ENCODE peak calls at places on chromosomes 3 and 15, in six cellular contexts. V, N, X, D, G and U are unnamed samples.

GRCh38 chr3:101720851-101721649 is 3.4 kb upstream of the CEP97 start:
- DNase-seq in V (no peak), N (no peak), X (no peak), D (no peak), G (no peak), U (no peak)

GRCh38 chr15:64751464-64751863 is 23.9 kb downstream of the RBPMS2 start:
- DNase-seq in V (no peak), N (no peak), X (no peak), D (no peak), G (no peak), U (no peak)

GRCh38 chr3:169133178-169134161 is 530.0 kb downstream of the MECOM start:
- DNase-seq in V (no peak), N (no peak), X (no peak), D (no peak), G (no peak), U (no peak)

GRCh38 chr3:141414141-141414689 is 45.9 kb downstream of the ZBTB38 start:
- DNase-seq in V (no peak), N (no peak), X (no peak), D (no peak), G (no peak), U (no peak)

GRCh38 chr3:186882881-186883685 is 40.6 kb downstream of the ADIPOQ start:
- DNase-seq in V (no peak), N (no peak), X (peak; percentile 11), D (no peak), G (peak; percentile 75), U (no peak)

GRCh38 chr15:66880380-66881155 is 178.5 kb downstream of the SMAD6 start:
- DNase-seq in V (no peak), N (no peak), X (no peak), D (no peak), G (no peak), U (no peak)

GRCh38 chr3:36488077-36488789 is 107.9 kb downstream of the STAC start:
- DNase-seq in V (no peak), N (no peak), X (no peak), D (no peak), G (no peak), U (no peak)

GRCh38 chr3:49164983-49165720 is 979 bp downstream of the CCDC71 start:
- DNase-seq in V (no peak), N (no peak), X (no peak), D (no peak), G (no peak), U (no peak)

GRCh38 chr3:172317984-172318383 is 130.3 kb downstream of the GHSR start:
- DNase-seq in V (no peak), N (no peak), X (no peak), D (no peak), G (peak; percentile 52), U (no peak)

GRCh38 chr3:33372218-33373081 is 67.8 kb downstream of the UBP1 start:
- DNase-seq in V (peak; percentile 7), N (no peak), X (peak; percentile 10), D (peak; percentile 37), G (peak; percentile 71), U (peak; percentile 10)

GRCh38 chr3:158668506-158668905 is 3.9 kb downstream of the LXN start:
- DNase-seq in V (no peak), N (no peak), X (no peak), D (no peak), G (no peak), U (no peak)

GRCh38 chr15:37106490-37107001 is 6.2 kb upstream of the MEIS2 start:
- DNase-seq in V (no peak), N (peak; percentile 74), X (no peak), D (peak; percentile 53), G (peak; percentile 47), U (no peak)

GRCh38 chr15:70234256-70234965 is 136.7 kb upstream of the TLE3 start:
- DNase-seq in V (no peak), N (peak; percentile 20), X (no peak), D (no peak), G (no peak), U (no peak)

GRCh38 chr15:62888628-62889027 is 153.9 kb upstream of the TPM1 start:
- DNase-seq in V (no peak), N (no peak), X (no peak), D (no peak), G (no peak), U (no peak)

GRCh38 chr3:146581080-146581601 is 24.0 kb downstream of the PLSCR5 start:
- DNase-seq in V (no peak), N (no peak), X (no peak), D (no peak), G (no peak), U (no peak)

GRCh38 chr15:55859681-55860080 is 116.7 kb upstream of the PRTG start:
- DNase-seq in V (no peak), N (no peak), X (no peak), D (no peak), G (no peak), U (no peak)

GRCh38 chr15:73748731-73749130 is 4.4 kb downstream of the INSYN1 start:
- DNase-seq in V (no peak), N (no peak), X (no peak), D (no peak), G (no peak), U (no peak)

GRCh38 chr3:197327701-197328100 is 29.3 kb upstream of the DLG1 start:
- DNase-seq in V (no peak), N (no peak), X (no peak), D (no peak), G (no peak), U (no peak)